ENCODE peak calls at places on chromosome 7, in four cellular contexts. J is transverse colon, C is adrenal gland, G is H9. W is an unnamed sample.

GRCh38 chr7:134357486-134357885 is 40.8 kb upstream of the SLC35B4 start:
- DNase-seq in J (no peak), C (no peak), G (no peak), W (peak; percentile 6)

GRCh38 chr7:90211391-90212148 is at the start of gene STEAP2:
- DNase-seq in J (peak; percentile 89), C (peak; percentile 83), G (peak; percentile 92), W (peak; percentile 77)

GRCh38 chr7:106260136-106260561 is 24.6 kb downstream of the NAMPT start:
- DNase-seq in J (no peak), C (no peak), G (no peak), W (no peak)

GRCh38 chr7:20350518-20350951 is 19.8 kb downstream of the ITGB8 start:
- DNase-seq in J (peak; percentile 29), C (no peak), G (no peak), W (no peak)

GRCh38 chr7:81173766-81174281 is 255.0 kb upstream of the SEMA3C start:
- DNase-seq in J (no peak), C (no peak), G (no peak), W (peak; percentile 48)

GRCh38 chr7:136594739-136595144 is 273.7 kb upstream of the CHRM2 start:
- DNase-seq in J (no peak), C (no peak), G (no peak), W (no peak)

GRCh38 chr7:44348300-44348699 is 22.9 kb upstream of the CAMK2B start:
- DNase-seq in J (no peak), C (no peak), G (peak; percentile 79), W (peak; percentile 28)

GRCh38 chr7:107179326-107180163 is 10.7 kb downstream of the HBP1 start:
- DNase-seq in J (no peak), C (no peak), G (no peak), W (no peak)

GRCh38 chr7:149448961-149449360 is 11.9 kb downstream of the ZNF777 start:
- DNase-seq in J (no peak), C (no peak), G (no peak), W (no peak)

GRCh38 chr7:19816128-19816527 is 42.7 kb upstream of the TMEM196 start:
- DNase-seq in J (no peak), C (no peak), G (no peak), W (no peak)

GRCh38 chr7:155380221-155380861 is 77.6 kb upstream of the EN2 start:
- DNase-seq in J (peak; percentile 74), C (peak; percentile 55), G (peak; percentile 79), W (peak; percentile 46)

GRCh38 chr7:47088329-47089067 is 493.4 kb downstream of the TNS3 start:
- DNase-seq in J (peak; percentile 27), C (peak; percentile 43), G (peak; percentile 69), W (peak; percentile 56)

GRCh38 chr7:93359520-93360198 is 127.5 kb downstream of the VPS50 start:
- DNase-seq in J (no peak), C (no peak), G (no peak), W (no peak)

GRCh38 chr7:72445580-72445979 is 33.4 kb upstream of the CALN1 start:
- DNase-seq in J (no peak), C (no peak), G (no peak), W (no peak)

GRCh38 chr7:74306737-74307469 is 17.7 kb downstream of the CLIP2 start:
- DNase-seq in J (peak; percentile 38), C (peak; percentile 59), G (no peak), W (no peak)

DNA sequence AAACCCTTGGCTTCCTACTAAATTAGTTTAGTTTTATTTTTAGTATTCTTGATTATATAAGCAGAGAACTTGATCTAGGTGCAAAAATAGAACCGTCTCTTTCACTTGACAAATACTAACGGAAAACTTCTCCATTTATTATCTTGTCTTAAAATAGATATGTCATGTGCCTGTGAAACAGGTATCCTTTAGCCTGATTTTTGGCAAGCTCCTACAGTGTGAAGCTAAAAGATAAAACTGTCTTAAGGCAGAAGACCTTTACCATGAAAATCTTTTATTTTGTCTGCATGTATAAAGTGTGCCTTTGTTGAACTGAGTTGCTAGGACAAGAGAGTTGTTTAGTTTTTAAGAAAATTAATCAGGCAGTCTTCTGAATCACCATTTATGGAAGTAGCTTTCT is 90.6 kb downstream of the CYP51A1 start:
- DNase-seq in J (no peak), C (no peak), G (no peak), W (no peak)
- H3K4me1 ChIP-seq in J (peaks cover 10% of the 10 kb centered on the region), C (no peaks in the 10 kb centered on the region), G (no peaks in the 10 kb centered on the region), W (no peaks in the 10 kb centered on the region)

DNA sequence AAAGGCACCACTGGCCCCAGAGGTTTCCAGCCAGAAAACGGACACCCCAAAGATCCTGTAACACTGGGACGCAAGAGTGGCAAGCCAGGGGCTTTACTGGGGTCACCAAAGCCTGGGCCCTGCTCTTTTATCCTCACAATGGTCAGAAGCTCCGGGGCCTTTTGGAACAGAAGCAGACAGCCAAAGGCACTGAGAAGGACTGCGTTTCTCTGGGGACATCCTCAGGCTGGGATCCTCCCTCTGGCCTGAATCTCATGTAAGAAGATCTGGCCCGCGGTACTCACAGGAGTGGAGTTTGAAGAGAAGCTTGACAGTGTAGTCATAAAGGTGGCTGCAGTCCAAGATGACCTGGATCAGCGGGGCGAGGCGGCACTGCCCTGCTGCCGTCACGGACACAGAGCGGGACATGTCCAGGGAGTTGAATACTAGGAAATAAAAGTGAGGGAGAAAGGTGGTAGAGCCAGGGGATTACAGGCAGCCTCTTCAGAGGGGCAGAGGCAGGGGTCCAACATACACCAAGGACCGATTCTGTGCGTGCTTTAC is 81.4 kb downstream of the SPDYE5 start:
- DNase-seq in J (no peak), C (no peak), G (no peak), W (no peak)
- H3K27ac ChIP-seq in J (no peak overlapping the region), C (no peak overlapping the region), G (no peak overlapping the region), W (no peak overlapping the region)

DNA sequence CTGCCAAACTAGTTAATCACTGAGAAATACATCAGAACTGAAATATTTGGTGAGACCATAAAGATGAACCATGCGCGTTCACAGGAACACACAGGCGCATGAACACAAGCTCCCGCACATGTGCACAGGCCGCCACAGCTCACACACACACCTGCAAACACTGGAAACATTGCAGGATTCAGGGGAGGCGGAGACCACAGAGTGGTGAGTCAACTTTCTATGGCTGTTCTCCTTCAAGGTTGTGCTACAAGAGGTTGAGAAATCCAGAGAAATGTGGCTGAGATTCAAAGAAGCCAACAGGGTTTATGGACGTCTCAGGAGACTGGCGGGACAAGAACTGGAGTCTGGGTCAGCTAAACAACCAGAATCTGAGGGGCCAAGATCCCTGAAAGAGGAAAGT is 17.8 kb downstream of the ESYT2 start:
- DNase-seq in J (no peak), C (peak; percentile 50), G (no peak), W (peak; percentile 52)
- H3K4me1 ChIP-seq in J (peaks cover 24% of the 10 kb centered on the region), C (peaks cover 31% of the 10 kb centered on the region), G (peaks cover 8% of the 10 kb centered on the region), W (peaks cover 50% of the 10 kb centered on the region)

DNA sequence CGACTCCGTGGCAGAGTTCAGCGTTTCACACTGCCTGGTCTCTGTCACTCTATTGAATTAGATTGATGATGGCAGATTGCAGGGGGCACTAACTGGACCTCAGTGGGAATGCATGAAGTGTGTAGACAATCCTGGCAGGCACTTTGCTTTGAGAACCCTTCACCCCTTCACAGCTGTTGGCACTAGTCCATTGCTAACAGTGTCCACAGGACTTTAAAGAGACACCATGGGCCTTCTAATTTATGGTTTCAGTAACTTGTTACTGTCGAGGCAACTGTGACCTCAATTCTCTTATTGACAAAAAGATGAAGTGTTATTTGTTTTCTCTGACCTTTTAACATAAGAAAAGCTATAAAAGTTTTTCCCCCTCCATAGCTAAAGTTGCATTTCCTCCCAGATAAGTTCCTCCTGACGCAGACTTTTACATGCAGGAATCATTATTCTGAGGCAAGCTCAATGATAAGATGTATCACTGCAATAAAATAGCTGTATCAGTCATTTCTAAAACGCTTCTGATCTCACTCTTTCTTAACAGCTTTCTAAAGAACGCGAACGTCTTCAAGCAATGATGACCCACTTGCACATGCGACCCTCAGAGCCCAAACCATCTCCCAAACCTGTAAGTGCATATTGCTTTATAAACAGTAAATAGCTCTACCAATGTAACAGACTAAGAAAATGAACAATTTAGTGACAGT is 238.9 kb downstream of the FOXP2 start:
- DNase-seq in J (no peak), C (no peak), G (no peak), W (no peak)
- H3K27ac ChIP-seq in J (no peak overlapping the region), C (no peak overlapping the region), G (no peak overlapping the region), W (no peak overlapping the region)

GRCh38 chr7:139674752-139675126 is 103.1 kb downstream of the HIPK2 start:
- DNase-seq in J (no peak), C (no peak), G (no peak), W (no peak)

GRCh38 chr7:139676390-139676789 is 101.4 kb downstream of the HIPK2 start:
- DNase-seq in J (no peak), C (no peak), G (no peak), W (no peak)

GRCh38 chr7:139673230-139673629 is 104.6 kb downstream of the HIPK2 start:
- DNase-seq in J (peak; percentile 35), C (no peak), G (peak; percentile 73), W (no peak)

GRCh38 chr7:139673762-139674161 is 104.0 kb downstream of the HIPK2 start:
- DNase-seq in J (no peak), C (no peak), G (no peak), W (no peak)

GRCh38 chr7:139675127-139676110 is 102.4 kb downstream of the HIPK2 start:
- DNase-seq in J (no peak), C (no peak), G (no peak), W (no peak)
- H3K4me1 ChIP-seq in J (peaks cover 19% of the 10 kb centered on the region), C (no peaks in the 10 kb centered on the region), G (no peaks in the 10 kb centered on the region), W (peaks cover 5% of the 10 kb centered on the region)

DNA sequence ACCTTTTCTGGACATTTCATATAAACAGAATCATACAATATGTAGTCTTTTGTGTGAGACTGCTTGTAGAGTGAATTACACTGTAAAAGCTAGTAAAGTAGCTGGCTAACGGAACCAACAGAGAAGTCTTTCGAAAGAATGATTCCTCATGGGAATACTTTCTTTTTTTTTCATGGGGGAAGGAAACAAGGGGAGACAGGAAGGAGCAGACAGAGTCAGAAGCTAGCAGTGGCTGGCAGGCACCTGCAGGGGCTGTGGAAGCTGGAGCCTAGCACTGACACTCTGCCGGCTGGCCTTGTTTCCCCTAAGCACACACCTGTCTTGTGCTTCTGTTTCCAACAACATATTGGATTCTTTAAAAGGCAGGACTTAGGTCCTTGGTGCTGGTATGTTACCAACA is 24.7 kb downstream of the NOD1 start:
- DNase-seq in J (no peak), C (no peak), G (no peak), W (no peak)
- H3K27ac ChIP-seq in J (no peak overlapping the region), C (peak overlapping the region; percentile 45), G (no peak overlapping the region), W (no peak overlapping the region)

GRCh38 chr7:117083648-117084047 is 130.3 kb downstream of the ST7 start:
- DNase-seq in J (no peak), C (no peak), G (no peak), W (no peak)

GRCh38 chr7:117085769-117086463 is 132.6 kb downstream of the ST7 start:
- DNase-seq in J (no peak), C (no peak), G (no peak), W (no peak)

GRCh38 chr7:117084286-117084685 is 131.0 kb downstream of the ST7 start:
- DNase-seq in J (no peak), C (no peak), G (no peak), W (no peak)

GRCh38 chr7:117086788-117087187 is 133.5 kb downstream of the ST7 start:
- DNase-seq in J (no peak), C (no peak), G (no peak), W (no peak)

DNA sequence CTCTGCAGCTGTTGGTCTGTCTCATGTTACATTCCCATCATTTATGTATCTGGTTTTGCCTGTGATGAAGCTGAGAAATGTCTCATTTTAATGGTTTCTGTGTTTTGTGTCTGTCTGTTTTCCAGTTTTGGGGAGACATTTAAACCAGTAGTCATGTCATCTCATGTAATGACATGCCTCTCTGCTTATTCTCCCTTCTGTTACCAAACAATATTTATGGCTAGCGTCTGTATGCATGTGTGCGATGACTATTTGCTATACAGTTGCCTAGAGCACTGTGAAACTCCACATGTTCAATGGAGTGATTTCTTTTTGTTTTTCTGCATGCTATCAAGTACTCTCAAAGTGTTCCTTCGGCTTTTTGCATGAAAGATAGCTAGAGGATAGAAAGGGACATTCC is 132.0 kb downstream of the ST7 start:
- DNase-seq in J (no peak), C (no peak), G (no peak), W (no peak)
- H3K4me1 ChIP-seq in J (peaks cover 4% of the 10 kb centered on the region), C (no peaks in the 10 kb centered on the region), G (no peaks in the 10 kb centered on the region), W (no peaks in the 10 kb centered on the region)

W was measured in PC-9.